ENCODE peak calls at places on chromosome 6, in four cellular contexts. G, S, P and F are unnamed samples.

GRCh38 chr6:134707342-134707982 is 242.4 kb downstream of the ALDH8A1 start:
- DNase-seq in G (peak), S (peak), P (peak), F (no peak)

GRCh38 chr6:118719351-118720124 is 68.1 kb upstream of the CEP85L start:
- DNase-seq in G (no peak), S (no peak), P (no peak), F (no peak)

GRCh38 chr6:120648713-120649112 is 685.6 kb downstream of the TBC1D32 start:
- DNase-seq in G (no peak), S (no peak), P (peak), F (no peak)

GRCh38 chr6:144820270-144820669 is 535.1 kb downstream of the UTRN start:
- DNase-seq in G (peak), S (peak), P (peak), F (peak)

GRCh38 chr6:34015576-34015975 is 130.3 kb downstream of the GRM4 start:
- DNase-seq in G (peak), S (peak), P (no peak), F (no peak)

GRCh38 chr6:167746377-167747151 is 80.1 kb upstream of the AFDN start:
- DNase-seq in G (no peak), S (no peak), P (no peak), F (no peak)

GRCh38 chr6:168890306-168890995 is 363.2 kb downstream of the THBS2 start:
- DNase-seq in G (no peak), S (no peak), P (no peak), F (no peak)

GRCh38 chr6:132964101-132964867 is 149.9 kb downstream of the RPS12 start:
- DNase-seq in G (peak), S (peak), P (peak), F (no peak)

GRCh38 chr6:36759177-36759757 is 61.6 kb downstream of the RAB44 start:
- DNase-seq in G (peak), S (peak), P (peak), F (peak)

GRCh38 chr6:136031982-136032381 is 180.5 kb downstream of the PDE7B start:
- DNase-seq in G (peak), S (no peak), P (peak), F (peak)

GRCh38 chr6:164216839-164217238 is 802.3 kb downstream of the QKI start:
- DNase-seq in G (no peak), S (no peak), P (no peak), F (no peak)

GRCh38 chr6:99591673-99592364 is 14.8 kb upstream of the PRDM13 start:
- DNase-seq in G (no peak), S (no peak), P (no peak), F (no peak)
- TF ChIP-seq EZH2 in G (no peak), S (no peak), P (no peak), F (no peak)

DNA sequence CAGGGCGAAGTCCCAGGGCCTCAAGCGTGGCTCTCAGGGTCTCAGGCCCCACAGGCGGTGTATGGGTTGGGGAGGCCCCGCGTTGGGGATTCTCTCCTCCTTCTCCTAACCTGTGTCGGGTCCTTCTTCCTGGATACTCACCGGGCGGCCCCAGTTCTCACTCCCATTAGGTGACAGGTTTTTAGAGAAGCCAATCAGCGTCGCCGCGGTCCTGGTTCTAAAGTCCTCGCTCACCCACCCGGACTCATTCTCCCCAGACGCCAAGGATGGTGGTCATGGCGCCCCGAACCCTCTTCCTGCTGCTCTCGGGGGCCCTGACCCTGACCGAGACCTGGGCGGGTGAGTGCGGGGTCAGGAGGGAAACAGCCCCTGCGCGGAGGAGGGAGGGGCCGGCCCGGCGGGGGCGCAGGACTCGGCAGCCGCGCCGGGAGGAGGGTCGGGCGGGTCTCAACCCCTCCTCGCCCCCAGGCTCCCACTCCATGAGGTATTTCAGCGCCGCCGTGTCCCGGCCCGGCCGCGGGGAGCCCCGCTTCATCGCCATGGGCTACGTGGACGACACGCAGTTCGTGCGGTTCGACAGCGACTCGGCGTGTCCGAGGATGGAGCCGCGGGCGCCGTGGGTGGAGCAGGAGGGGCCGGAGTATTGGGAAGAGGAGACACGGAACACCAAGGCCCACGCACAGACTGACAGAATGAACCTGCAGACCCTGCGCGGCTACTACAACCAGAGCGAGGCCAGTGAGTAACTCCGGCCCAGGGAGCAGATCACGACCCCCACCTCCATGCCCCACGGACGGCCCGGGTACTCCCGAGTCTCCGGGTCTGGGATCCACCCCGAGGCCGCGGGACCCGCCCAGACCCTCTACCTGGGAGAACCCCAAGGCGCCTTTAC is at the start of gene HLA-G:
- DNase-seq in G (no peak), S (no peak), P (no peak), F (no peak)
- TF ChIP-seq EZH2 in G (peak), S (peak), P (no peak), F (no peak)

DNA sequence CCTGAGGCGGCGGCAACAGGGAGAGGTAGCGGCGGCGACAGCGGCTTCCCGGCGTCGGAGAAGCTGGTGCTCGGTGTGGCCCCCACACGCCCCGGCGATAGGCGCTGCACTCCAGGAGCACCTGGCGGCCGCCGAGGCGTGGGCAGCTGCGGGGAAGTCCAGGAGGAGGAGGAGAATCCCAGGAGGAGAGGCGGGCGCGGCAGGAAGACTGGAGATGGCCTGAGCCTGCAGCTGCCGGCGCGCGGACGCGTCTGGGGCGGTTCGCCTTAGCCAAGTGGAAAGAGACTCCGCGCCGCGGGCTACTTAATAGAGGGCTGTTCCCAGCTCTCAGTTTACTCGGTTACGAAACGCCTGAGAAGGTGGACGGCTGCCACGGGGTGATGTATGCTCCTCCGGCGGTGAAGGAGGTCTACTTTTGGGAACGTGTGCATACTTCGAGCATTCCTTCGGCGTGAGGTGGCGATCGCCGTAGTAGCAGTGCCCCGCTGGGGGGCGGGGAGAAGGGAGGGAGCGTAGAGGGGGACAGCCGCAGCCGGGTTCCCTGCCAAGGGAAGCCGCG is at the start of gene COL12A1:
- DNase-seq in G (peak), S (peak), P (peak), F (peak)
- TF ChIP-seq EZH2 in G (no peak), S (no peak), P (no peak), F (no peak)

GRCh38 chr6:6001443-6001842 is 5.3 kb downstream of the NRN1 start:
- DNase-seq in G (no peak), S (no peak), P (no peak), F (no peak)

GRCh38 chr6:5998236-5998635 is 8.5 kb downstream of the NRN1 start:
- DNase-seq in G (no peak), S (no peak), P (no peak), F (no peak)

GRCh38 chr6:5998741-5999687 is 7.7 kb downstream of the NRN1 start:
- DNase-seq in G (no peak), S (no peak), P (no peak), F (no peak)

GRCh38 chr6:6002005-6002808 is 4.5 kb downstream of the NRN1 start:
- DNase-seq in G (no peak), S (no peak), P (no peak), F (no peak)

DNA sequence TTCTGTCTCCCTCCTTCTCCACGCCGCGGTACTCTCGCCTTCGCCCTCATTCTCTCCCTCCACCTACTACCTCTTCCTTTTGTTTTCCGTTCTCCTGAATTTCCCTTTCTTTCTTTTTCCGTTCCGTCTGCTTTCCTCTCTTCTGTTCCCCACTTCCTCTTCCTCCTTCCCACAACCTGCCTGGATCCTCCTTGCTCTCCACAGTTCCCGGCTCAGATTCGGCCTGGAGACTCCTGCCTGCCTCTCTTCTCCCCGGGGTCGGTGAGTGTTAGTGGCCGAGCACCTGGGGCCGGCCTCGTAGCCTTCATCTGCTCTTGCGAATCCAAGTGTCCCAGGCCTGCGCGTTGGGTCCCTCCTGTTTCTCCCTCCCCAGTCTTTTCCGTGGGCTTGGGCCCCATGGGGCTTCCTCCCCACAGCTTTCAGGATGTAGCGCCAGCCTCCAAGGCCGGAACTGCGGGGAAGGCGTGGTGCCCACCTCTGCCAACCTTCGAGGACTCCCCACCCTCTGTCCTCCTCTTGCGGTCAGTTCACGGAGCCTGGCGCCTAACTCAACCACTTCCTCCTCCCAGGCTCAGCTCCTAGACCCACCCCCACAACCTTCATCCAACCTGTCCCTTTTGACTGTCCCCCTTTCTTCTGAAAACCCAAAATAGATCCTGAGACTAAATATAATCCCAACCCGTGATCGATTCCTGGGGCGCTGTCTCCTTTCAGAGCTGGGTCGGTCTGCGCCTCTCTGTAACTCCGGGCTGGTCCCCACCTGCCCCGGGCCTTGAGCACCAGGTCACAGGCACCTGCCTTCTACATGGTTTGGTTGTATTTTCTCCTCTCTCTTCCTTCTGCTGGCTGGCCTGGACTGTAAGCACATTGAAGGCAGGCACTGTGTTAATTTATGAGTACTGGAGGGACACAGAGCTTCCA is 6.8 kb downstream of the NRN1 start:
- DNase-seq in G (no peak), S (no peak), P (no peak), F (no peak)
- TF ChIP-seq EZH2 in G (no peak), S (no peak), P (no peak), F (no peak)